ENCODE peak calls at places on chromosomes 6 and 20, in ten cellular contexts. H is CD8-positive, alpha-beta T cell; C is tibial nerve; U is psoas muscle; R is heart left ventricle; I is substantia nigra; F is lower lobe of right lung; O is hepatocyte; S is IMR-90; J is brain microvascular endothelial cell. Q is an unnamed sample.

GRCh38 chr6:106275692-106276091 is 49.9 kb downstream of the ATG5 start:
- DNase-seq in J (no peak), F (no peak), R (no peak), S (peak; percentile 71), U (no peak), O (no peak), I (no peak), H (no peak), C (no peak), Q (no peak)

GRCh38 chr6:42278131-42278853 is 60.6 kb upstream of the MRPS10 start:
- DNase-seq in O (no peak), U (no peak), H (no peak), R (no peak), C (no peak), I (no peak), S (no peak), F (no peak), J (no peak), Q (no peak)

GRCh38 chr6:15066433-15067337 is 179.2 kb upstream of the JARID2 start:
- DNase-seq in I (no peak), O (peak; percentile 23), C (peak; percentile 37), H (no peak), U (peak; percentile 40), F (peak; percentile 63), S (peak; percentile 90), R (peak; percentile 39), J (peak; percentile 86), Q (no peak)

GRCh38 chr20:17967595-17968365 is 814 bp downstream of the SNX5 start:
- DNase-seq in U (no peak), H (peak; percentile 17), C (no peak), I (no peak), S (peak; percentile 63), O (no peak), R (no peak), F (no peak), J (no peak), Q (no peak)

GRCh38 chr6:89977808-89978748 is 83.8 kb downstream of the GJA10 start:
- DNase-seq in F (no peak), O (peak; percentile 44), I (no peak), S (peak; percentile 93), R (peak; percentile 63), J (peak; percentile 28), C (no peak), U (peak; percentile 17), H (no peak), Q (peak; percentile 98)

GRCh38 chr6:44128020-44128917 is 915 bp downstream of the TMEM63B start:
- DNase-seq in C (peak; percentile 19), H (no peak), O (peak; percentile 65), I (no peak), F (peak; percentile 67), R (peak; percentile 62), S (no peak), U (peak; percentile 48), J (peak; percentile 30), Q (no peak)

GRCh38 chr20:64049060-64049886 is at the start of gene SOX18:
- DNase-seq in J (no peak), S (peak; percentile 21), R (peak; percentile 60), U (no peak), H (no peak), I (no peak), O (peak; percentile 69), F (no peak), C (no peak), Q (no peak)

GRCh38 chr6:21953831-21954801 is 342.7 kb downstream of the PRL start:
- DNase-seq in O (peak; percentile 61), S (peak; percentile 93), U (no peak), H (no peak), J (peak; percentile 69), F (no peak), I (no peak), C (no peak), R (no peak), Q (no peak)

GRCh38 chr6:125611573-125612399 is 137.6 kb upstream of the HEY2 start:
- DNase-seq in U (no peak), O (no peak), F (no peak), J (peak; percentile 82), R (peak; percentile 35), I (no peak), C (no peak), H (no peak), S (no peak), Q (no peak)

GRCh38 chr20:13865156-13865555 is 80.3 kb downstream of the NDUFAF5 start:
- DNase-seq in U (no peak), I (no peak), S (no peak), O (no peak), H (no peak), J (no peak), C (no peak), R (no peak), F (no peak), Q (no peak)

GRCh38 chr20:50980851-50981713 is 22.5 kb downstream of the MOCS3 start:
- DNase-seq in R (peak; percentile 49), J (peak; percentile 68), I (no peak), F (peak; percentile 55), U (peak; percentile 38), O (peak; percentile 89), S (peak; percentile 75), H (peak; percentile 58), C (peak; percentile 49), Q (peak; percentile 18)

GRCh38 chr6:135901776-135902524 is 50.4 kb downstream of the PDE7B start:
- DNase-seq in I (no peak), U (peak; percentile 24), F (no peak), H (no peak), R (peak; percentile 50), O (peak; percentile 30), J (peak; percentile 79), C (peak; percentile 71), S (peak; percentile 96), Q (peak; percentile 22)
- H3K27ac ChIP-seq in I (no peak overlapping the region), U (peak overlapping the region; percentile 42), F (no peak overlapping the region), H (no peak overlapping the region), R (peak overlapping the region; percentile 72), O (peak overlapping the region; percentile 72), J (peak overlapping the region; percentile 59), C (peak overlapping the region; percentile 92), S (peak overlapping the region; percentile 97), Q (no peak overlapping the region)

DNA sequence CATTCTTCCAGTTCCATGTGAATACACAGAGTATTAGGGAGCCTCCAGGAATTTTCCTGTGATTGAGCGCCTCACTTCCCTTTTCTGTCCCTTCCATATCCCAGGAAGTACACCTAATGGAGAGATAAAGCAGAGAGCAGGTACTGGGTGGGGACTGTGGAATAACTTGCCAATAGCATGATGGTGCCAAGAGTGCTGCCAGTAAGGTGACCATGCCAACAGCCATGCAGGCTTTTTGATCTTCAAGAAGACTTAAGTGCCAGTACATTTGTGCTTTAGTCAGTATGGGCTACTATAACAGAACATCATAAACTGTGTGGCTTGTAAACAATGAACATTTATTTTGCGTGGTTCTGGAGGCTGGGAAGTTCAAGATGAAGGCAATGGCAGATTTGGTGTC is 160.2 kb upstream of the RIMS1 start:
- DNase-seq in U (no peak), J (no peak), R (no peak), H (no peak), O (no peak), S (no peak), C (no peak), I (no peak), F (no peak), Q (no peak)
- H3K27ac ChIP-seq in U (no peak overlapping the region), J (no peak overlapping the region), R (no peak overlapping the region), H (no peak overlapping the region), O (no peak overlapping the region), S (no peak overlapping the region), C (no peak overlapping the region), I (no peak overlapping the region), F (no peak overlapping the region), Q (no peak overlapping the region)

GRCh38 chr6:73702444-73702843 is 6.4 kb downstream of the CD109 start:
- DNase-seq in U (no peak), C (no peak), O (no peak), J (no peak), H (no peak), I (no peak), S (no peak), R (no peak), F (no peak), Q (no peak)

GRCh38 chr6:73700060-73700459 is 4.1 kb downstream of the CD109 start:
- DNase-seq in H (no peak), C (no peak), F (no peak), R (no peak), S (no peak), U (no peak), O (no peak), I (no peak), J (no peak), Q (no peak)

GRCh38 chr6:73696990-73697651 is 1.1 kb downstream of the CD109 start:
- DNase-seq in O (no peak), C (no peak), R (no peak), F (no peak), J (no peak), U (no peak), S (no peak), I (no peak), H (no peak), Q (no peak)

GRCh38 chr6:73695619-73696421 is at the start of gene CD109:
- DNase-seq in J (peak; percentile 51), C (peak; percentile 41), H (peak; percentile 6), O (peak; percentile 64), F (peak; percentile 67), R (peak; percentile 63), I (no peak), U (peak; percentile 48), S (peak; percentile 73), Q (no peak)

GRCh38 chr6:73699656-73700055 is 3.7 kb downstream of the CD109 start:
- DNase-seq in C (no peak), I (no peak), S (no peak), J (no peak), O (no peak), F (no peak), U (no peak), H (no peak), R (no peak), Q (no peak)
- H3K27ac ChIP-seq in C (no peak overlapping the region), I (no peak overlapping the region), S (no peak overlapping the region), J (no peak overlapping the region), O (no peak overlapping the region), F (peak overlapping the region; percentile 42), U (no peak overlapping the region), H (no peak overlapping the region), R (no peak overlapping the region), Q (no peak overlapping the region)

GRCh38 chr6:162772466-162772865 is 44.7 kb downstream of the PACRG start:
- DNase-seq in H (no peak), I (no peak), F (no peak), O (no peak), J (no peak), S (no peak), U (no peak), C (no peak), R (no peak), Q (no peak)

GRCh38 chr6:162778603-162779002 is 50.8 kb downstream of the PACRG start:
- DNase-seq in S (no peak), I (no peak), J (no peak), O (no peak), R (no peak), H (no peak), C (no peak), U (no peak), F (no peak), Q (no peak)

GRCh38 chr6:162773996-162774395 is 46.2 kb downstream of the PACRG start:
- DNase-seq in S (no peak), J (no peak), R (no peak), U (no peak), F (no peak), O (no peak), I (no peak), H (no peak), C (no peak), Q (no peak)

DNA sequence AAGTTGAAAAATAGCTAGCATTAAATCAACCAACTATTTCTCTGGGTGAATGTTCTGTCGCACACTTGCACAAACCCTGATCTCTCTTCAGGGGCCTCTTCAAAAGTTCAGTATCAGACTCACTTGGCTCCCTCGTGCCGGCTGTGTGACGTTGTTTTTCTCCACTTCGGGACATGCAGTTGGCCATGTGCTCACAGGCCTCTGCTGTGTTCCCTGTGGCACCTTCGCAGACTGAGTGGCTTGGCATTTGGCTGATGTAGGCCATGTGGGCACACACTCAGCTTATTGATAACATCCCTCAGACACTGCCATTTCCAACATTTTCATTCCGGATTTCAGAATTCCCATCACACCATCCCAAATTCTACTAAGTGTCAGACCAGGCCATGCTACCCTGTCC is 49.3 kb downstream of the PACRG start:
- DNase-seq in R (no peak), H (no peak), O (no peak), S (no peak), F (no peak), J (no peak), U (no peak), C (no peak), I (no peak), Q (no peak)
- H3K27ac ChIP-seq in R (no peak overlapping the region), H (no peak overlapping the region), O (no peak overlapping the region), S (no peak overlapping the region), F (no peak overlapping the region), J (no peak overlapping the region), U (no peak overlapping the region), C (no peak overlapping the region), I (no peak overlapping the region), Q (no peak overlapping the region)

Q was measured in SK-N-MC.